ENCODE peak calls at places on chromosomes 5 and 9, in eight cellular contexts. One of them, this sample, is unnamed.

GRCh38 chr5:149652697-149653096 is 71.4 kb downstream of the ARHGEF37 start:
- DNase-seq in foreskin fibroblast: no peak
- DNase-seq in choroid plexus epithelial cell: no peak
- DNase-seq in neural crest cell: no peak
- DNase-seq in HL-60: no peak
- DNase-seq in uterus: no peak
- DNase-seq in sigmoid colon: no peak
- DNase-seq in tibial artery: no peak
- DNase-seq in this sample: no peak

GRCh38 chr5:136984772-136985455 is 514.2 kb downstream of the SPOCK1 start:
- DNase-seq in foreskin fibroblast: no peak
- DNase-seq in choroid plexus epithelial cell: no peak
- DNase-seq in neural crest cell: no peak
- DNase-seq in HL-60: no peak
- DNase-seq in uterus: no peak
- DNase-seq in sigmoid colon: no peak
- DNase-seq in tibial artery: no peak
- DNase-seq in this sample: no peak

GRCh38 chr5:159412284-159413046 is 82.2 kb upstream of the IL12B start:
- DNase-seq in foreskin fibroblast: no peak
- DNase-seq in choroid plexus epithelial cell: peak
- DNase-seq in neural crest cell: no peak
- DNase-seq in HL-60: peak
- DNase-seq in uterus: no peak
- DNase-seq in sigmoid colon: no peak
- DNase-seq in tibial artery: no peak
- DNase-seq in this sample: no peak

GRCh38 chr9:101325053-101325452 is 59.8 kb downstream of the BAAT start:
- DNase-seq in foreskin fibroblast: no peak
- DNase-seq in choroid plexus epithelial cell: no peak
- DNase-seq in neural crest cell: no peak
- DNase-seq in HL-60: no peak
- DNase-seq in uterus: no peak
- DNase-seq in sigmoid colon: no peak
- DNase-seq in tibial artery: no peak
- DNase-seq in this sample: no peak

GRCh38 chr5:180831139-180832080 is 28.8 kb upstream of the MGAT1 start:
- DNase-seq in foreskin fibroblast: peak
- DNase-seq in choroid plexus epithelial cell: peak
- DNase-seq in neural crest cell: peak
- DNase-seq in HL-60: no peak
- DNase-seq in uterus: peak
- DNase-seq in sigmoid colon: peak
- DNase-seq in tibial artery: peak
- DNase-seq in this sample: peak

GRCh38 chr5:123089572-123089970 is 530 bp downstream of the PRDM6 start:
- DNase-seq in foreskin fibroblast: peak
- DNase-seq in choroid plexus epithelial cell: peak
- DNase-seq in neural crest cell: peak
- DNase-seq in HL-60: no peak
- DNase-seq in uterus: no peak
- DNase-seq in sigmoid colon: peak
- DNase-seq in tibial artery: peak
- DNase-seq in this sample: peak

GRCh38 chr5:120405923-120406322 is 58.2 kb upstream of the PRR16 start:
- DNase-seq in foreskin fibroblast: peak
- DNase-seq in choroid plexus epithelial cell: peak
- DNase-seq in neural crest cell: no peak
- DNase-seq in HL-60: no peak
- DNase-seq in uterus: no peak
- DNase-seq in sigmoid colon: no peak
- DNase-seq in tibial artery: no peak
- DNase-seq in this sample: peak

GRCh38 chr9:108040783-108041182 is 551.2 kb upstream of the KLF4 start:
- DNase-seq in foreskin fibroblast: peak
- DNase-seq in choroid plexus epithelial cell: peak
- DNase-seq in neural crest cell: no peak
- DNase-seq in HL-60: no peak
- DNase-seq in uterus: no peak
- DNase-seq in sigmoid colon: no peak
- DNase-seq in tibial artery: no peak
- DNase-seq in this sample: no peak

GRCh38 chr5:1246711-1247431 is 21.7 kb downstream of the SLC6A18 start:
- DNase-seq in foreskin fibroblast: peak
- DNase-seq in choroid plexus epithelial cell: peak
- DNase-seq in neural crest cell: peak
- DNase-seq in HL-60: peak
- DNase-seq in uterus: no peak
- DNase-seq in sigmoid colon: no peak
- DNase-seq in tibial artery: no peak
- DNase-seq in this sample: peak

GRCh38 chr5:83471405-83472212 is at the start of gene VCAN:
- DNase-seq in foreskin fibroblast: peak
- DNase-seq in choroid plexus epithelial cell: peak
- DNase-seq in neural crest cell: no peak
- DNase-seq in HL-60: no peak
- DNase-seq in uterus: peak
- DNase-seq in sigmoid colon: peak
- DNase-seq in tibial artery: peak
- DNase-seq in this sample: peak

GRCh38 chr5:73938280-73938937 is 312.4 kb downstream of the ARHGEF28 start:
- DNase-seq in foreskin fibroblast: peak
- DNase-seq in choroid plexus epithelial cell: peak
- DNase-seq in neural crest cell: no peak
- DNase-seq in HL-60: no peak
- DNase-seq in uterus: no peak
- DNase-seq in sigmoid colon: no peak
- DNase-seq in tibial artery: no peak
- DNase-seq in this sample: peak

GRCh38 chr5:170627271-170627670 is 123.5 kb downstream of the KCNIP1 start:
- DNase-seq in foreskin fibroblast: no peak
- DNase-seq in choroid plexus epithelial cell: no peak
- DNase-seq in neural crest cell: no peak
- DNase-seq in HL-60: no peak
- DNase-seq in uterus: no peak
- DNase-seq in sigmoid colon: peak
- DNase-seq in tibial artery: peak
- DNase-seq in this sample: no peak

DNA sequence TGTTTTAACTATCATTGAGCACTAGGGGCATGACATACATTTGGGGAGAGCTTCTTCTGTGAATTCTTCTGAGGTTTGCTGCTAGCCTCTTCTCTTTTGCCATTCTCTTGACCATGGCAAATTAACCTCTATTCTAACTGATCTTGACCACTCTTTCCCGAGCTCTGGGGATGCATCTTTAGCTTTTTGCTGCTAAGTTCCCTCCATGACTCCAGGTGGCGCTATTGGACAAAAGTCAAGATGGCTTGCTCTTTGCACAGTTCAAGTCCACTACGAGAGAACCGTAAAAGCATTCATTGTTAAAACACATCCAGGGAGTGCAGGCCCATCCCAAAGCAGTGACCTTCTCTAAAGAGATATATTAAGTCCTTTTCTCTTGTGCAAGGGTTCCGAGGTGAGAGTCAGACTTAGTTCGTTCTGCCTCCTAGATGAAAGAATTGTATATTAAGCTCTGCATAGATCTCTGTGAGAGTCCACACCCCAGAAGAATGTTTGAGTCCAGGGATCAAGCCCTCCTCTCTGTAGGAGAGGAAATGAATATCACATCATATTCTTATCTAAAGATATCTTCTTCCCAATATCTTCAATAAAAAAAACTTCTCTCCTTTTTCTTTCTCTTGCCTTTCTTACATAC is 1152.9 kb upstream of the CDH6 start:
- DNase-seq in foreskin fibroblast: no peak
- DNase-seq in choroid plexus epithelial cell: peak
- DNase-seq in neural crest cell: peak
- DNase-seq in HL-60: peak
- DNase-seq in uterus: no peak
- DNase-seq in sigmoid colon: no peak
- DNase-seq in tibial artery: no peak
- DNase-seq in this sample: peak
- TF ChIP-seq CTCF in foreskin fibroblast: peak
- TF ChIP-seq CTCF in choroid plexus epithelial cell: peak
- TF ChIP-seq CTCF in neural crest cell: peak
- TF ChIP-seq CTCF in HL-60: peak
- TF ChIP-seq CTCF in uterus: no peak
- TF ChIP-seq CTCF in sigmoid colon: no peak
- TF ChIP-seq CTCF in tibial artery: peak
- TF ChIP-seq CTCF in this sample: peak

GRCh38 chr9:2336055-2336454 is 285.5 kb upstream of the VLDLR start:
- DNase-seq in foreskin fibroblast: peak
- DNase-seq in choroid plexus epithelial cell: peak
- DNase-seq in neural crest cell: no peak
- DNase-seq in HL-60: no peak
- DNase-seq in uterus: no peak
- DNase-seq in sigmoid colon: no peak
- DNase-seq in tibial artery: no peak
- DNase-seq in this sample: peak
- TF ChIP-seq CTCF in foreskin fibroblast: peak
- TF ChIP-seq CTCF in choroid plexus epithelial cell: peak
- TF ChIP-seq CTCF in neural crest cell: peak
- TF ChIP-seq CTCF in HL-60: no peak
- TF ChIP-seq CTCF in uterus: no peak
- TF ChIP-seq CTCF in sigmoid colon: no peak
- TF ChIP-seq CTCF in tibial artery: no peak
- TF ChIP-seq CTCF in this sample: no peak

DNA sequence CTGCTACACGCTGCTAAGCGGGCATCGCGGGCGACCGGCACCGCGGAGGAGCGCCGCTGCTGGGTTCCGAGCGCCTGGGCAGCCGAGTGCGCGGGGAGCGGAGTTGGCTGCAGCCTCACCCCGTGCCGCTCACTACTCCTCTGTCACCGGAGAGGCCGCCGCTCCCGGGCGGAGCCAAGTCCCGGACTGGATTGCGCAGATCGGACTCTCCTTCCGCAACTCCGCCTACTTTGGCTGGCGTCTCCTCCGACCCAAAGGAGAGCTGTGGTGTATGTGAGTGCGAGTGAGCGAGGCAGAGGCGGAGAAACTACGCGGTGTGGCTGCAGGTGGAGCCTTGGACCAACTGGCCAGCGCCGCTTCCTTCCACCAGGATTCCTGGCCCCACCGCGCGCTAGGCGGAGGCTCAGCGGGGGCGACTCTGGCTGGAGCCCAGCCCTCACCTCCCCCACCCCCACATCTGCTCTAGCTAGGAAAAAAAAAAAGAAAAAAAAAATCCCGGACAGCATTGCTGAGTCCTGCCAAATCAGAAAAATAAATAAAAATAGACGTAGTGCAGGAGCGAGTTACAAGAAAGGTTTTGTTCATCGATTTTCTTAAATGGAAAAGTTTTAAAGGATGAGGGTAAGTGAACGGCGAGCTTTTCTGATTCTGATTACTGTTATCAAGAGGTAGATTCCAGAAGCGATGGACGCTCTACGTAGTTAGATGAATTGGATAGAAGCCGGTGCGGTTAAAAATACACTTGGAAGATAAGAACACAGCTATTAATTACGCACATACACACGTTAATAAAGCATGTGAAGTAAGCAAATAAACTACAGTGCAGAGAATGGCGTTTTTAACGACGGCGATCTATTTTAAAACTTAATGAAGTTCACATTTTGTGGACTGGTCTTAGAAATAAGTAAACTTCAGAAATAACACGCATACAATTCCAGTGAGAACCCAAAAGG is at the start of gene SEMA6A:
- DNase-seq in foreskin fibroblast: peak
- DNase-seq in choroid plexus epithelial cell: peak
- DNase-seq in neural crest cell: peak
- DNase-seq in HL-60: peak
- DNase-seq in uterus: peak
- DNase-seq in sigmoid colon: peak
- DNase-seq in tibial artery: peak
- DNase-seq in this sample: peak
- TF ChIP-seq CTCF in foreskin fibroblast: no peak
- TF ChIP-seq CTCF in choroid plexus epithelial cell: no peak
- TF ChIP-seq CTCF in neural crest cell: peak
- TF ChIP-seq CTCF in HL-60: no peak
- TF ChIP-seq CTCF in uterus: peak
- TF ChIP-seq CTCF in sigmoid colon: peak
- TF ChIP-seq CTCF in tibial artery: no peak
- TF ChIP-seq CTCF in this sample: no peak

GRCh38 chr5:33337621-33337960 is 103.2 kb upstream of the TARS1 start:
- DNase-seq in foreskin fibroblast: no peak
- DNase-seq in choroid plexus epithelial cell: no peak
- DNase-seq in neural crest cell: no peak
- DNase-seq in HL-60: no peak
- DNase-seq in uterus: no peak
- DNase-seq in sigmoid colon: peak
- DNase-seq in tibial artery: no peak
- DNase-seq in this sample: no peak

GRCh38 chr5:33340195-33340594 is 100.6 kb upstream of the TARS1 start:
- DNase-seq in foreskin fibroblast: no peak
- DNase-seq in choroid plexus epithelial cell: no peak
- DNase-seq in neural crest cell: no peak
- DNase-seq in HL-60: no peak
- DNase-seq in uterus: no peak
- DNase-seq in sigmoid colon: no peak
- DNase-seq in tibial artery: no peak
- DNase-seq in this sample: no peak

GRCh38 chr5:33336911-33337620 is 103.7 kb upstream of the TARS1 start:
- DNase-seq in foreskin fibroblast: peak
- DNase-seq in choroid plexus epithelial cell: peak
- DNase-seq in neural crest cell: no peak
- DNase-seq in HL-60: no peak
- DNase-seq in uterus: no peak
- DNase-seq in sigmoid colon: no peak
- DNase-seq in tibial artery: no peak
- DNase-seq in this sample: peak

GRCh38 chr5:33339413-33339812 is 101.4 kb upstream of the TARS1 start:
- DNase-seq in foreskin fibroblast: no peak
- DNase-seq in choroid plexus epithelial cell: no peak
- DNase-seq in neural crest cell: no peak
- DNase-seq in HL-60: no peak
- DNase-seq in uterus: no peak
- DNase-seq in sigmoid colon: no peak
- DNase-seq in tibial artery: no peak
- DNase-seq in this sample: no peak

GRCh38 chr5:33338336-33339110 is 102.2 kb upstream of the TARS1 start:
- DNase-seq in foreskin fibroblast: no peak
- DNase-seq in choroid plexus epithelial cell: no peak
- DNase-seq in neural crest cell: no peak
- DNase-seq in HL-60: no peak
- DNase-seq in uterus: no peak
- DNase-seq in sigmoid colon: no peak
- DNase-seq in tibial artery: no peak
- DNase-seq in this sample: peak
- TF ChIP-seq CTCF in foreskin fibroblast: no peak
- TF ChIP-seq CTCF in choroid plexus epithelial cell: no peak
- TF ChIP-seq CTCF in neural crest cell: no peak
- TF ChIP-seq CTCF in HL-60: no peak
- TF ChIP-seq CTCF in uterus: no peak
- TF ChIP-seq CTCF in sigmoid colon: no peak
- TF ChIP-seq CTCF in tibial artery: no peak
- TF ChIP-seq CTCF in this sample: peak